ENCODE peak calls at places on chromosomes 3 and 15, in five cellular contexts. Y is T-cell, I is hippocampal formation, A is head of caudate nucleus, H is AG09309. L is an unnamed sample.

GRCh38 chr3:46087871-46088270 is 60.6 kb upstream of the XCR1 start:
- DNase-seq in Y (no peak), I (peak; percentile 41), A (peak; percentile 32), H (no peak), L (no peak)

GRCh38 chr3:191280111-191280510 is 49.1 kb upstream of the CCDC50 start:
- DNase-seq in Y (no peak), I (no peak), A (no peak), H (no peak), L (no peak)

GRCh38 chr3:194046995-194047681 is 88.8 kb upstream of the HES1 start:
- DNase-seq in Y (no peak), I (peak; percentile 40), A (peak; percentile 79), H (no peak), L (no peak)

GRCh38 chr3:147410126-147410517 is 957 bp downstream of the ZIC1 start:
- DNase-seq in Y (no peak), I (no peak), A (no peak), H (no peak), L (no peak)

GRCh38 chr3:120622870-120623718 is 27.0 kb downstream of the NDUFB4 start:
- DNase-seq in Y (no peak), I (no peak), A (no peak), H (peak; percentile 48), L (no peak)

GRCh38 chr3:180828723-180829408 is 83.6 kb upstream of the FXR1 start:
- DNase-seq in Y (no peak), I (no peak), A (no peak), H (no peak), L (no peak)

GRCh38 chr3:107985496-107985895 is 105.3 kb downstream of the CD47 start:
- DNase-seq in Y (no peak), I (no peak), A (no peak), H (no peak), L (peak; percentile 61)

GRCh38 chr3:197555281-197556261 is at the start of gene BDH1:
- DNase-seq in Y (peak; percentile 24), I (peak; percentile 9), A (peak; percentile 64), H (no peak), L (peak; percentile 68)

GRCh38 chr3:136893848-136894443 is 31.9 kb downstream of the NCK1 start:
- DNase-seq in Y (no peak), I (no peak), A (no peak), H (peak; percentile 11), L (no peak)

GRCh38 chr15:69996842-69997478 is 100.8 kb downstream of the TLE3 start:
- DNase-seq in Y (no peak), I (no peak), A (no peak), H (no peak), L (no peak)

GRCh38 chr3:73663495-73663894 is 38.8 kb upstream of the PDZRN3 start:
- DNase-seq in Y (no peak), I (no peak), A (no peak), H (no peak), L (no peak)

GRCh38 chr3:48776854-48777253 is 59.8 kb upstream of the IP6K2 start:
- DNase-seq in Y (no peak), I (no peak), A (no peak), H (no peak), L (no peak)

GRCh38 chr3:94405258-94406035 is 342.6 kb downstream of the NSUN3 start:
- DNase-seq in Y (no peak), I (no peak), A (no peak), H (no peak), L (no peak)

GRCh38 chr3:66763294-66763693 is 234.8 kb upstream of the KBTBD8 start:
- DNase-seq in Y (no peak), I (peak; percentile 8), A (peak; percentile 13), H (peak; percentile 49), L (no peak)

GRCh38 chr3:191774485-191774884 is 313.5 kb downstream of the PYDC2 start:
- DNase-seq in Y (no peak), I (no peak), A (no peak), H (peak; percentile 90), L (no peak)

GRCh38 chr3:183493296-183494045 is 62.0 kb downstream of the KLHL6 start:
- DNase-seq in Y (no peak), I (no peak), A (no peak), H (no peak), L (no peak)

GRCh38 chr3:172175254-172175599 is 135.8 kb downstream of the FNDC3B start:
- DNase-seq in Y (no peak), I (no peak), A (no peak), H (no peak), L (no peak)

GRCh38 chr15:41791547-41791937 is 17.3 kb downstream of the MAPKBP1 start:
- DNase-seq in Y (no peak), I (no peak), A (no peak), H (no peak), L (no peak)

GRCh38 chr3:46628980-46629379 is 16.7 kb downstream of the FAM240A start:
- DNase-seq in Y (no peak), I (peak; percentile 27), A (peak; percentile 65), H (no peak), L (peak; percentile 33)

GRCh38 chr3:20073683-20074082 is 33.4 kb downstream of the KAT2B start:
- DNase-seq in Y (no peak), I (peak; percentile 28), A (no peak), H (no peak), L (no peak)

GRCh38 chr3:10471337-10471721 is 34.1 kb downstream of the ATP2B2 start:
- DNase-seq in Y (no peak), I (no peak), A (peak; percentile 43), H (no peak), L (no peak)

GRCh38 chr3:195087321-195087720 is 183.6 kb downstream of the XXYLT1 start:
- DNase-seq in Y (no peak), I (no peak), A (no peak), H (no peak), L (no peak)

GRCh38 chr3:72903004-72903403 is 15.2 kb downstream of the GXYLT2 start:
- DNase-seq in Y (no peak), I (no peak), A (no peak), H (peak; percentile 83), L (no peak)

GRCh38 chr3:139439278-139439677 is 37.0 kb downstream of the RBP2 start:
- DNase-seq in Y (no peak), I (no peak), A (no peak), H (no peak), L (no peak)

GRCh38 chr3:182913889-182914288 is 66.4 kb downstream of the DCUN1D1 start:
- DNase-seq in Y (no peak), I (no peak), A (no peak), H (no peak), L (no peak)

L was measured in stimulated activated effector memory CD8-positive, alpha-beta T cell treated with anti-CD3 and anti-CD28 coated beads, Interleukin-12 subunit alpha, Interleukin-12 subunit beta, amount 100 ng/mL, for 72 hours.